ENCODE peak calls at places on chromosomes 2 and 18, in four cellular contexts. Q is nucleus accumbens, N is frontal cortex, V is substantia nigra. F is an unnamed sample.
A peak's percentile ranks its signal among the peaks of the same experiment; 100 is the strongest.

GRCh38 chr2:65566617-65567016 is 134.2 kb upstream of the SPRED2 start:
- DNase-seq in Q (no peak), V (no peak), N (no peak), F (no peak)

GRCh38 chr2:33108483-33109443 is 162.0 kb downstream of the LTBP1 start:
- DNase-seq in V (no peak), N (no peak), Q (no peak), F (peak; percentile 90)

GRCh38 chr2:138607746-138608145 is 106.2 kb downstream of the SPOPL start:
- DNase-seq in N (no peak), Q (no peak), V (no peak), F (no peak)

GRCh38 chr2:23801396-23801795 is 125.5 kb downstream of the ATAD2B start:
- DNase-seq in V (no peak), N (no peak), Q (no peak), F (peak; percentile 82)

GRCh38 chr2:29143657-29144056 is 28.4 kb downstream of the CLIP4 start:
- DNase-seq in Q (no peak), N (no peak), V (no peak), F (no peak)

GRCh38 chr2:171747371-171747770 is 60.1 kb downstream of the DYNC1I2 start:
- DNase-seq in Q (no peak), N (no peak), V (no peak), F (no peak)

GRCh38 chr2:162016080-162016479 is 57.9 kb downstream of the DPP4 start:
- DNase-seq in V (no peak), Q (no peak), N (no peak), F (no peak)

GRCh38 chr2:84882775-84883550 is 2.1 kb upstream of the TRABD2A start:
- DNase-seq in N (no peak), Q (no peak), V (no peak), F (peak; percentile 83)

GRCh38 chr2:232299084-232299483 is 79.5 kb upstream of the ALPP start:
- DNase-seq in Q (no peak), N (no peak), V (no peak), F (no peak)

GRCh38 chr18:24016643-24017042 is 2.1 kb downstream of the TTC39C start:
- DNase-seq in V (no peak), Q (no peak), N (no peak), F (no peak)